ENCODE peak calls at places on chromosomes 13 and 19, in five cellular contexts. M is BE2C, A is stomach, H is Caco-2, P is fibroblast of the aortic adventitia. J is an unnamed sample.

GRCh38 chr13:73492811-73493210 is 434.0 kb downstream of the KLF5 start:
- DNase-seq in P (peak), H (no peak), A (no peak), M (no peak), J (no peak)

GRCh38 chr13:92626274-92626673 is 600.3 kb upstream of the GPC6 start:
- DNase-seq in M (no peak), H (no peak), P (no peak), A (no peak), J (no peak)

GRCh38 chr13:113404723-113405471 is 41.0 kb upstream of the GRTP1 start:
- DNase-seq in M (no peak), H (no peak), P (no peak), A (no peak), J (no peak)

GRCh38 chr13:113397606-113398425 is 33.9 kb upstream of the GRTP1 start:
- DNase-seq in A (no peak), H (peak), M (no peak), P (no peak), J (no peak)

GRCh38 chr19:49409441-49410029 is 13.7 kb downstream of the PTH2 start:
- DNase-seq in P (no peak), H (no peak), M (no peak), A (no peak), J (no peak)

GRCh38 chr13:66859078-66859477 is 371.1 kb downstream of the PCDH9 start:
- DNase-seq in M (no peak), P (no peak), A (no peak), H (no peak), J (no peak)

GRCh38 chr13:98216711-98217110 is 39.6 kb upstream of the RNF113B start:
- DNase-seq in A (no peak), P (no peak), M (no peak), H (no peak), J (no peak)

GRCh38 chr19:8004723-8005513 is 523 bp downstream of the ELAVL1 start:
- DNase-seq in M (no peak), H (peak), A (no peak), P (peak), J (peak)

GRCh38 chr19:50333737-50334617 is 4.8 kb upstream of the KCNC3 start:
- DNase-seq in A (peak), M (peak), P (no peak), H (peak), J (no peak)

GRCh38 chr13:89568276-89568675 is 1779.2 kb upstream of the MIR17HG start:
- DNase-seq in A (no peak), M (no peak), P (no peak), H (no peak), J (no peak)
- TF ChIP-seq CTCF in A (no peak), M (no peak), P (no peak), H (no peak), J (no peak)

DNA sequence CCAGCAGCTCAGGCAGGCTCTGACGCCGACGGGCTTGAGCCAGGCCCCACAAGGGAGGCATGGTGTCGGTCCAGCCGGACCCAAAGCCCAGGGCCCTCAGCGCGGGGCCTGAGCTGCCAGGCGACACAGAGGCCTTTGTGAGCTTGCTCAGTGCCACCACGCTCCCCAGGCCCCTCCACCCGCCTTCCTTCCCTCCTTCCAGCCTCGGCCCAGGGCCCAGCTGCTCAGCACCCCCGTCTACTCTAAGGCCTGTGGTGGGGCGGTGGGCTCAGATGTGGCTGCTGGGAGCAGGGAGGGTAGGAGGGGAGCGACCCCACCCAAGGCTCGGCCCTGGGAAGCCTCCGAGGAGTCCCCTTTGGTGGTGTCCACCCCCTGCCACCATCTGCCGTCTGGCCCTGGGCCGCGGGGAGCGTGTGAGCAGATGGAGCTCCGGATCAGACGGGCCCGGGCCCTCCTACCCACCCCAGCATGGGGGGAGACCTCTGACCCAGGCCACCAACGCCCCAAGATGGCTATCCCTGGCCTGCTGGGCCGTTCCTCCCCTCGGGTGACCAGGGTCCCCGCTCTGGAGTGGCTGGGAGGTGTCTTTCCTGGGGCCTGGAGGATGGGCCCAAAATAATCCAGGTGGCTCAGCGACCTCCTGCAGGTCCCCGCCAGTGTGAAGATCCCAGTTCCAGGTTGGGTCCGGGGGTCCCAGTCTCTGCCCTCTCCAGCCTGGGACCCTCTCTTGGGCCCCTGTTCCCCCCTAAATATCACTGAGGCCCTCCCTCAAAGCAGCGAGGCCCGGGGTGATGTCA is 7.8 kb downstream of the ZBTB7A start:
- DNase-seq in A (no peak), P (no peak), M (no peak), H (no peak), J (no peak)
- H3K4me3 ChIP-seq in A (peak), P (peak), M (no peak), H (no peak), J (peak)

GRCh38 chr19:17555929-17556813 is 722 bp downstream of the COLGALT1 start:
- DNase-seq in A (peak), P (peak), H (peak), M (peak), J (peak)

GRCh38 chr19:17555480-17555928 is at the start of gene COLGALT1:
- DNase-seq in M (peak), A (peak), H (peak), P (peak), J (peak)

GRCh38 chr19:17553256-17553655 is 2.2 kb upstream of the COLGALT1 start:
- DNase-seq in P (peak), M (peak), A (no peak), H (no peak), J (peak)

GRCh38 chr19:17556995-17557394 is 1.5 kb downstream of the COLGALT1 start:
- DNase-seq in P (no peak), H (no peak), M (no peak), A (no peak), J (no peak)

GRCh38 chr19:17554968-17555479 is 425 bp upstream of the COLGALT1 start:
- DNase-seq in P (no peak), M (no peak), A (no peak), H (no peak), J (no peak)
- TF ChIP-seq CTCF in P (no peak), M (no peak), A (no peak), H (no peak), J (no peak)

GRCh38 chr19:56838680-56838929 is 1.9 kb downstream of the PEG3 start:
- DNase-seq in H (no peak), M (no peak), P (no peak), A (no peak), J (no peak)

GRCh38 chr19:56837004-56837403 is 3.5 kb downstream of the PEG3 start:
- DNase-seq in M (no peak), H (no peak), P (no peak), A (no peak), J (no peak)

GRCh38 chr19:56836059-56836458 is 4.5 kb downstream of the PEG3 start:
- DNase-seq in M (no peak), H (no peak), A (no peak), P (no peak), J (no peak)

GRCh38 chr19:56837892-56838679 is 2.4 kb downstream of the PEG3 start:
- DNase-seq in P (no peak), A (no peak), H (no peak), M (peak), J (peak)

DNA sequence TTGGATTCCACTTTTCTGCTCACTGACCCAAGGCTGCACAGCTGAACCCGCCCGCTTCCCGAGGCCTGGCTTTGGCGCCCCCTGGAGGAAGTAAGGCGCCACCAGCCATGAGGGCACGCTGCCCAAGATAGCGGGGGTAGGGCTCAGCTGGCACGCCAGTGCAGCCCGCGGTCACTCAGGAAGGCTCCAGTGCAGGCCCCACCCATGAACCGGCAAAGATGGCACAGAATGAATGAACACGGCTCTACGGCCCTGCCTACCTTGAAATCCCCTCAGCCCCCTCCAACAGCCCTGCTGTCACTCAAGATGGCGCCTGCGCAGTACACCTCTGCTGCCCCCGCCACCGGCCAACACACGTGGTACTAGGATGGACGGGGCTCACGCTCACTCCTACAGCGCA is 3.0 kb downstream of the PEG3 start:
- DNase-seq in H (no peak), A (peak), P (no peak), M (peak), J (peak)
- H3K4me3 ChIP-seq in H (no peak), A (peak), P (no peak), M (no peak), J (peak)

GRCh38 chr19:29667941-29668340 is 2.7 kb downstream of the PLEKHF1 start:
- DNase-seq in M (no peak), P (no peak), A (peak), H (no peak), J (no peak)
- TF ChIP-seq CTCF in M (no peak), P (no peak), A (no peak), H (no peak), J (no peak)

GRCh38 chr13:96091164-96091931 is 1.4 kb downstream of the HS6ST3 start:
- DNase-seq in P (peak), H (peak), M (peak), A (peak), J (no peak)

GRCh38 chr13:96091932-96092253 is 2.0 kb downstream of the HS6ST3 start:
- DNase-seq in M (no peak), H (no peak), A (no peak), P (no peak), J (no peak)

GRCh38 chr13:96089139-96089538 is 768 bp upstream of the HS6ST3 start:
- DNase-seq in H (no peak), P (no peak), M (no peak), A (no peak), J (no peak)

GRCh38 chr13:96089749-96090239 is at the start of gene HS6ST3:
- DNase-seq in M (peak), A (peak), P (no peak), H (peak), J (no peak)

GRCh38 chr13:96090240-96091101 is 564 bp downstream of the HS6ST3 start:
- DNase-seq in P (no peak), M (peak), H (peak), A (peak), J (peak)
- H3K4me3 ChIP-seq in P (peak), M (peak), H (peak), A (peak), J (no peak)

GRCh38 chr19:37778613-37779138 is 710 bp downstream of the ZNF573 start:
- DNase-seq in P (peak), A (no peak), M (no peak), H (peak), J (peak)

DNA sequence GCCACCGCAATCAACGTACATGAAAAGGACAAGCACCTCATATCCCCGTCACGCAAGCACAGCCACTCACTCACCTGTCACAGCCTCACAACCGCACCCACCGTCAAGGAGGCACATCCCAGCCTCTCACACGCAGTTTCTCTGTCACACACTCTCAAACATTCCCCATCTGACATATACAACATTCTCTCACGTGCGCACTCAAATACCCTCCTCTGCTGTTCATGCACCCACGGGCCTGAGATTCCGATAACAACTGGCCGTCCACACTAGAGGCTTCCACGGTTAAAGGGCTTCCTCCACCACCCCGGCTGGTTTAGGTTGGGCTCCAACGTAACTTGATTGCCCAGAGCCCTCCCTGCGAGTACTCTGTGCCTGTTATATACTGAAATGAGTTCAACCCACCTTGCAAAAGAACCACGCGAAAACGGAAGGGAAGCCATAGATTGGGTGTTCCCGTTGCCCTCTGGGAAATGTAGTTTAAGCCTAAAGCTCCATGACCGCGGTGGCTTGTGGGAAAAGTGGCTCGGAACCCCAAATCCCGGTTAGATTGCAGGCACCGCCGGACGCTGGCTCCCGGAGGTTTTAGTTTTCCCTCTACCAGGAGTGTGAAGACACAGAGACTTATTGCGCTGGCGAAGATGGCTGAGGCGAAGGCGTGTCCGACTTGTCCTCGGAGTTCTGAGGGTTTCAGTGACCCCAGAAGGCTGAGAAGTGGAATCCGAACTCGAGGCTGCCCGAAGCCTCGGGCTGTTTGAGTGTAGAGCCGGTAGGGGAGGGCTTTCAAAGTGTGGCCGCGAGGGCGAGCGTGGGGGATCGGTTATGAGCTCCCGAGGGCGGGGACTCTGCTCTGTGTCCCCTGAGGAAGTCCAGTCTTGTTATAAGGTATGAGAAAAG is at the start of gene ZNF573:
- DNase-seq in P (peak), M (peak), A (peak), H (peak), J (peak)
- TF ChIP-seq CTCF in P (peak), M (no peak), A (no peak), H (no peak), J (no peak)

GRCh38 chr19:43534305-43534612 is 1.3 kb downstream of the ZNF575 start:
- DNase-seq in H (no peak), A (no peak), P (no peak), M (no peak), J (no peak)

GRCh38 chr19:43532962-43533545 is at the start of gene ZNF575:
- DNase-seq in A (peak), P (peak), H (peak), M (peak), J (peak)

GRCh38 chr19:43532571-43532961 is 422 bp upstream of the ZNF575 start:
- DNase-seq in M (peak), H (peak), A (peak), P (peak), J (no peak)

GRCh38 chr19:43534811-43535761 is 2.1 kb downstream of the ZNF575 start:
- DNase-seq in H (peak), A (peak), P (peak), M (peak), J (peak)

DNA sequence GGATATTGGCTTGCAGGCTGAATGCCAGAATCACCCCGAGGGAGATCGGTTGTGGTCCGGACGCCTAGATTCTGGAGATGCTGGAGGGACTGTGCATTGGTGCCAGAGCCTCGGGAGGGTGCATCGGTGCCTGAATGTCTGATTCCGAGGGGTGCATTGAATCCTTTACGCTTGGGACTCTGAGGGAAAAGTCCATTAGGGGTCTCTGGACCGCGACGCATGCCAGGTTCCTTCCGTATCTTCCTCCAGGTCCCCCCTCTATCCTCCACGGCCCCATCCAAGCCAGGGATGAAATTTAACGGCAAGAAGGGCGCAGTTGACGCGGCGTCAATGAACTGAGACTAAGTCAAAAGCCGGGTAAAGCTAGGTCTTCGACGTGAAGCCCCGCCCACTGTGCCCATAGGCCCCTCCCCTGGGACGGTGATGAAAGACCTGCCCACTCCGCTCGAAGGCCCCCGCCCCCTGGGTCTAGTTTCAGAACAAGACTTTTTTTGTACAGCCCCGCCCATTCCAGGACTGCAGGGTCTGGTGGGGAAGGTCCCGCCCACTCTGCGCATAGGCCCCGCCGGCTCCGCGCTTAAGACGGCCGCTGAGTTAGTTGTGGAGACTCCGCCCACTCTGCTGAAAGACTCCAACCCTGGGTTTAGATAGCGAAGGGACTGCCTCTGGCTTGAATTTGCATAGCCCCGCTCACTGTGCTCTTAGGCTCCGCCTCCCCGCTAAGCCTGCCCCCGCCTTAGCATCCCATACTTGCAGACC is 737 bp downstream of the ZNF575 start:
- DNase-seq in H (peak), A (peak), M (peak), P (peak), J (peak)
- H3K4me3 ChIP-seq in H (peak), A (peak), M (peak), P (peak), J (peak)